ENCODE peak calls at places on chromosomes 16 and 17, in nine cellular contexts. S is MV-4-11; Z is CD4-positive, alpha-beta T cell; D is heart right ventricle; K is endothelial cell; H is activated effector memory CD4-positive, alpha-beta T cell treated with anti-CD3 and anti-CD28 coated beads, Interleukin-2, amount 50 U/mL, for 16 hours; P is mucosa of descending colon; Q is stimulated activated CD4-positive, alpha-beta T cell treated with anti-CD3 and anti-CD28 coated beads, Interleukin-12 subunit alpha, Interleukin-12 subunit beta, amount 100 ng/mL, for 48 hours; W is fibroblast of pulmonary artery. B is an unnamed sample.

GRCh38 chr16:48386559-48387312 is 1.5 kb upstream of the SIAH1 start:
- DNase-seq in S (no peak), P (no peak), W (no peak), H (no peak), K (no peak), Q (no peak), D (no peak), Z (no peak), B (no peak)

GRCh38 chr16:64969221-64969620 is 152.6 kb downstream of the CDH11 start:
- DNase-seq in Q (no peak), W (peak), Z (no peak), P (no peak), K (no peak), H (no peak), S (no peak), D (no peak), B (no peak)

GRCh38 chr16:77788196-77789084 is at the start of gene VAT1L:
- DNase-seq in K (peak), H (no peak), S (no peak), Q (no peak), Z (no peak), W (peak), P (no peak), D (peak), B (no peak)

GRCh38 chr16:84572096-84572495 is 45.8 kb downstream of the COTL1 start:
- DNase-seq in W (no peak), H (no peak), K (no peak), S (no peak), Z (no peak), Q (no peak), P (no peak), D (no peak), B (no peak)

GRCh38 chr16:65071371-65072311 is 50.2 kb downstream of the CDH11 start:
- DNase-seq in H (peak), P (no peak), K (no peak), Q (no peak), D (peak), S (no peak), Z (no peak), W (peak), B (no peak)

GRCh38 chr16:81523387-81524115 is 78.9 kb downstream of the CMIP start:
- DNase-seq in S (no peak), Z (no peak), D (no peak), W (peak), K (no peak), Q (no peak), P (peak), H (no peak), B (peak)

GRCh38 chr17:40516581-40517285 is 15.3 kb upstream of the TNS4 start:
- DNase-seq in Z (peak), K (no peak), H (peak), P (peak), S (peak), D (no peak), Q (peak), W (no peak), B (peak)

GRCh38 chr17:82230627-82231311 is 1.9 kb downstream of the SLC16A3 start:
- DNase-seq in K (peak), P (peak), Z (peak), H (peak), D (peak), W (peak), S (peak), Q (peak), B (peak)

GRCh38 chr16:30429418-30429677 is 482 bp downstream of the DCTPP1 start:
- DNase-seq in P (no peak), Z (no peak), K (no peak), Q (no peak), S (no peak), W (no peak), D (no peak), H (no peak), B (no peak)

GRCh38 chr16:4433228-4433627 is 7.6 kb downstream of the DNAJA3 start:
- DNase-seq in H (no peak), D (no peak), P (no peak), S (no peak), K (no peak), W (no peak), Q (no peak), Z (no peak), B (no peak)

GRCh38 chr17:80615311-80615710 is 70.7 kb downstream of the RPTOR start:
- DNase-seq in D (no peak), S (no peak), P (no peak), K (no peak), H (no peak), W (no peak), Z (no peak), Q (no peak), B (no peak)

GRCh38 chr17:66676421-66676820 is 158.5 kb upstream of the CACNG5 start:
- DNase-seq in S (no peak), H (no peak), Q (no peak), K (no peak), D (no peak), P (peak), W (no peak), Z (no peak), B (no peak)

GRCh38 chr17:60390881-60391418 is 983 bp downstream of the USP32 start:
- DNase-seq in D (peak), S (peak), K (peak), P (no peak), Z (no peak), H (peak), W (peak), Q (peak), B (no peak)

GRCh38 chr17:80705988-80706387 is 161.3 kb downstream of the RPTOR start:
- DNase-seq in P (no peak), W (no peak), Z (no peak), Q (no peak), H (no peak), K (no peak), S (no peak), D (no peak), B (no peak)

GRCh38 chr17:64024781-64025731 is 4.6 kb upstream of the ICAM2 start:
- DNase-seq in Z (peak), Q (no peak), H (peak), K (no peak), D (no peak), W (peak), S (no peak), P (no peak), B (peak)

GRCh38 chr17:44911133-44912001 is 3.9 kb downstream of the GFAP start:
- DNase-seq in W (peak), K (peak), H (peak), Q (peak), S (peak), D (peak), Z (peak), P (no peak), B (no peak)

GRCh38 chr16:48918520-48919258 is 308.7 kb upstream of the N4BP1 start:
- DNase-seq in W (no peak), Q (no peak), K (no peak), H (no peak), S (no peak), P (no peak), D (no peak), Z (no peak), B (no peak)

GRCh38 chr16:3532741-3533140 is 31.9 kb downstream of the CLUAP1 start:
- DNase-seq in S (no peak), W (no peak), H (peak), D (no peak), P (no peak), Z (no peak), K (no peak), Q (no peak), B (no peak)

GRCh38 chr17:39016193-39017153 is 49.3 kb upstream of the FBXO47 start:
- DNase-seq in H (no peak), W (peak), K (no peak), Q (no peak), P (no peak), D (no peak), Z (no peak), S (peak), B (no peak)

GRCh38 chr16:52446076-52446475 is 100.9 kb downstream of the TOX3 start:
- DNase-seq in S (no peak), K (no peak), P (no peak), Z (no peak), W (peak), Q (no peak), D (no peak), H (no peak), B (no peak)

GRCh38 chr17:81511800-81512559 is 619 bp downstream of the ACTG1 start:
- DNase-seq in H (peak), S (no peak), Z (peak), Q (no peak), D (peak), K (no peak), W (peak), P (peak), B (no peak)

GRCh38 chr17:39702901-39703893 is 3.3 kb downstream of the ERBB2 start:
- DNase-seq in W (no peak), Z (no peak), H (no peak), P (no peak), K (no peak), Q (no peak), S (no peak), D (no peak), B (no peak)

GRCh38 chr17:77391668-77392375 is 251.1 kb downstream of the SEC14L1 start:
- DNase-seq in H (peak), D (no peak), S (no peak), W (peak), P (no peak), Q (peak), K (no peak), Z (peak), B (no peak)

GRCh38 chr17:34996422-34997029 is 16.2 kb downstream of the LIG3 start:
- DNase-seq in D (no peak), Q (no peak), Z (no peak), W (no peak), S (peak), H (no peak), K (no peak), P (no peak), B (no peak)

GRCh38 chr16:66898207-66898606 is 17.9 kb downstream of the PDP2 start:
- DNase-seq in Z (no peak), W (no peak), K (no peak), Q (no peak), D (no peak), H (no peak), P (no peak), S (no peak), B (no peak)

GRCh38 chr17:15157051-15157450 is 108.1 kb downstream of the PMP22 start:
- DNase-seq in S (peak), W (peak), D (no peak), Q (no peak), K (no peak), Z (no peak), H (no peak), P (no peak), B (no peak)

GRCh38 chr16:27421961-27422740 is 20.2 kb downstream of the IL21R start:
- DNase-seq in K (no peak), S (no peak), H (no peak), W (no peak), P (no peak), Z (no peak), D (no peak), Q (no peak), B (no peak)

GRCh38 chr16:85372627-85373372 is 240.3 kb upstream of the GSE1 start:
- DNase-seq in Q (peak), P (no peak), K (no peak), Z (no peak), W (peak), S (peak), D (no peak), H (no peak), B (no peak)

GRCh38 chr17:233473-233941 is 52.1 kb upstream of the DOC2B start:
- DNase-seq in H (no peak), Q (no peak), P (peak), S (peak), Z (no peak), D (peak), W (no peak), K (no peak), B (no peak)

GRCh38 chr16:17231972-17232371 is 238.8 kb downstream of the XYLT1 start:
- DNase-seq in K (no peak), W (no peak), Q (no peak), D (no peak), Z (no peak), S (no peak), P (no peak), H (no peak), B (no peak)

GRCh38 chr16:4591191-4591590 is 23.5 kb downstream of the UBALD1 start:
- DNase-seq in H (no peak), S (no peak), Z (no peak), W (no peak), K (no peak), Q (no peak), D (no peak), P (no peak), B (no peak)

GRCh38 chr17:68794636-68795503 is 160.3 kb downstream of the ABCA8 start:
- DNase-seq in P (no peak), Z (no peak), S (peak), H (no peak), D (peak), K (no peak), W (peak), Q (no peak), B (no peak)

GRCh38 chr16:57908409-57908987 is 62.4 kb downstream of the CNGB1 start:
- DNase-seq in W (no peak), S (no peak), Q (no peak), D (no peak), P (no peak), Z (no peak), K (no peak), H (no peak), B (no peak)

GRCh38 chr17:52390422-52390821 is 231.9 kb upstream of the CA10 start:
- DNase-seq in W (no peak), K (no peak), P (no peak), D (no peak), H (no peak), S (no peak), Q (no peak), Z (no peak), B (no peak)

B was measured in T-helper 22 cell.